ENCODE peak calls at places on chromosomes 16 and 17, in six cellular contexts. O, I, P, V, N and Q are unnamed samples.

GRCh38 chr16:21650517-21650916 is 1.9 kb downstream of the IGSF6 start:
- ATAC-seq in O (no peak), I (no peak), P (no peak), V (no peak), N (no peak), Q (no peak)

GRCh38 chr17:39841202-39841601 is 22.9 kb downstream of the IKZF3 start:
- ATAC-seq in O (no peak), I (no peak), P (no peak), V (no peak), N (no peak), Q (no peak)

GRCh38 chr17:80262775-80263244 is 2.2 kb downstream of the RNF213 start:
- ATAC-seq in O (peak; percentile 4), I (peak; percentile 4), P (no peak), V (no peak), N (no peak), Q (no peak)

GRCh38 chr17:29357821-29358232 is 32.3 kb upstream of the TAOK1 start:
- ATAC-seq in O (no peak), I (peak; percentile 79), P (peak; percentile 84), V (no peak), N (no peak), Q (no peak)

GRCh38 chr16:66070140-66070887 is 296.2 kb upstream of the CDH5 start:
- ATAC-seq in O (no peak), I (no peak), P (no peak), V (no peak), N (no peak), Q (peak; percentile 79)

GRCh38 chr17:75417054-75417453 is 11.6 kb upstream of the GRB2 start:
- ATAC-seq in O (no peak), I (no peak), P (no peak), V (no peak), N (no peak), Q (no peak)

GRCh38 chr16:14576532-14576931 is 53.5 kb downstream of the PARN start:
- ATAC-seq in O (no peak), I (no peak), P (no peak), V (no peak), N (no peak), Q (no peak)

GRCh38 chr17:50114849-50115357 is 15.1 kb downstream of the SAMD14 start:
- ATAC-seq in O (peak; percentile 49), I (peak; percentile 64), P (peak; percentile 74), V (peak; percentile 51), N (peak; percentile 18), Q (no peak)

GRCh38 chr16:4902038-4902437 is 34.9 kb downstream of the PPL start:
- ATAC-seq in O (no peak), I (no peak), P (no peak), V (no peak), N (no peak), Q (no peak)

GRCh38 chr16:81752876-81753227 is 26.2 kb upstream of the PLCG2 start:
- ATAC-seq in O (no peak), I (peak; percentile 7), P (peak; percentile 21), V (peak; percentile 9), N (no peak), Q (no peak)

GRCh38 chr16:14672403-14672971 is 21.6 kb downstream of the PLA2G10 start:
- ATAC-seq in O (no peak), I (peak; percentile 62), P (peak; percentile 92), V (no peak), N (no peak), Q (no peak)

GRCh38 chr16:15811778-15812750 is 44.8 kb downstream of the MYH11 start:
- ATAC-seq in O (peak; percentile 72), I (no peak), P (no peak), V (no peak), N (no peak), Q (peak; percentile 66)

GRCh38 chr16:86120982-86121242 is 221.9 kb downstream of the IRF8 start:
- ATAC-seq in O (no peak), I (no peak), P (no peak), V (no peak), N (no peak), Q (no peak)

GRCh38 chr17:14107889-14108288 is 38.6 kb downstream of the COX10 start:
- ATAC-seq in O (no peak), I (no peak), P (no peak), V (no peak), N (no peak), Q (no peak)

GRCh38 chr17:76938009-76938408 is 69.8 kb downstream of the MGAT5B start:
- ATAC-seq in O (no peak), I (no peak), P (no peak), V (no peak), N (no peak), Q (no peak)

GRCh38 chr17:76943202-76943601 is 75.0 kb downstream of the MGAT5B start:
- ATAC-seq in O (no peak), I (no peak), P (no peak), V (no peak), N (peak; percentile 15), Q (no peak)

GRCh38 chr17:76940293-76940692 is 72.1 kb downstream of the MGAT5B start:
- ATAC-seq in O (no peak), I (no peak), P (no peak), V (no peak), N (peak; percentile 87), Q (no peak)

GRCh38 chr17:76943781-76944213 is 75.6 kb downstream of the MGAT5B start:
- ATAC-seq in O (no peak), I (peak; percentile 47), P (no peak), V (no peak), N (no peak), Q (no peak)

DNA sequence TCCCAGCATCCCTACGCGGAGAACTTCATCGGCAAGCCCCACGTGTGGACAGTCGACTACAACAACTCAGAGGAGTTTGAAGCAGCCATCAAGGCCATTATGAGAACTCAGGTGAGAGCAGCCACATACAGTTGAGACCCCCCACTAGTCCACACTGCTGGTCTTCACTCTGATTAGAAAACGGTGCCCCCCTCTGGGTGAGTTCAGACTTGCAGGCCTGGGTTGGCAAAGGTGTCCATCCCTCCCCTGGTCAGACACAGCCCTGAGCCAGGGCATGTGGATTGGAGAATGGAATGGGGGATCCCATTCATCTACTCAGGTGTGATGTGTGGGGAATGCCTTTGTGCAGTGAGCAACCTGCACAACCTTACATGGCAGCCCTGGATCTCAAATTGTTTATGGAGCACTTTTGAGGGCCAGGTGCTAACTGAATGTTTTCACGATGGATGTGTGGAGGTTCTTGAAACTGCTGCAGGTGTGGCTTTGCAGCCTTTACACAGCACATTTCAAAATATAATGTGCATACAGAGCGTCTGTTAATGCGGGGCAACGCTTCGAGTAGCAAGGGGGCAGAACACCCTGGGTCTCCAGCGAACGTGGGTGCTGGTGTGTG is 72.6 kb downstream of the MGAT5B start:
- ATAC-seq in O (peak; percentile 43), I (peak; percentile 41), P (no peak), V (peak; percentile 70), N (peak; percentile 76), Q (no peak)
- TF ChIP-seq CTCF in O (no peak), I (peak; percentile 21), P (no peak), V (peak; percentile 49), N (peak; percentile 76), Q (no peak)

GRCh38 chr16:23896832-23897821 is 61.3 kb downstream of the PRKCB start:
- ATAC-seq in O (no peak), I (no peak), P (peak; percentile 18), V (no peak), N (no peak), Q (no peak)

GRCh38 chr16:23899869-23900268 is 64.1 kb downstream of the PRKCB start:
- ATAC-seq in O (no peak), I (no peak), P (no peak), V (no peak), N (no peak), Q (no peak)

GRCh38 chr16:23900480-23901177 is 64.8 kb downstream of the PRKCB start:
- ATAC-seq in O (no peak), I (peak; percentile 47), P (no peak), V (no peak), N (no peak), Q (no peak)

GRCh38 chr16:23901178-23902131 is 65.7 kb downstream of the PRKCB start:
- ATAC-seq in O (no peak), I (peak; percentile 79), P (no peak), V (no peak), N (peak; percentile 57), Q (no peak)

GRCh38 chr16:23898682-23899430 is 63.1 kb downstream of the PRKCB start:
- ATAC-seq in O (no peak), I (no peak), P (no peak), V (no peak), N (no peak), Q (no peak)
- TF ChIP-seq POLR2AphosphoS5 in O (no peak), I (peak; percentile 17), P (no peak), V (no peak), N (no peak), Q (no peak)

DNA sequence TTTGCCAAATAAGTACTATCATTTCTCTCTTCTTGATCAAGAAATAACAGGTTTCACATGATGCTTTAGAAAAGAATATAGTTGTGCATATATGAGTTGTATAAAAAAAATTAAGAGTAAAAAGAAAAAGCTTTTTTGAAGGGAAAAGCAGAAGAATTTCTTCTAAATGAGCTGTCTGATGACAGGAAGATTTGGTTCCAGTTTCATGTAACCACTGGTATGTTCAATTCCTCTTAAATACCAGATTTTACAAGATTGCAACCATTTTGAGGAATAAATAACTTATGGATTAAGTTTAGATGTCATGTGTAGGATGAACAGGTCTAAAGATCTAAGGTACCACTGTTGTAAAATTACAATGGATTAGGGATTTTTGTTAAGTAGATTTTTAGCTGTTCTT is 45.0 kb downstream of the VMP1 start:
- ATAC-seq in O (no peak), I (no peak), P (peak; percentile 8), V (no peak), N (no peak), Q (no peak)
- H3K27ac ChIP-seq in O (peak overlapping the region; percentile 100), I (no peak overlapping the region), P (peak overlapping the region; percentile 48), V (peak overlapping the region; percentile 15), N (no peak overlapping the region), Q (no peak overlapping the region)

GRCh38 chr16:56347670-56348069 is 77.7 kb downstream of the AMFR start:
- ATAC-seq in O (no peak), I (no peak), P (no peak), V (no peak), N (no peak), Q (no peak)

GRCh38 chr16:56349711-56350161 is 75.6 kb downstream of the AMFR start:
- ATAC-seq in O (no peak), I (no peak), P (no peak), V (no peak), N (no peak), Q (no peak)

GRCh38 chr16:56348168-56349085 is 76.9 kb downstream of the AMFR start:
- ATAC-seq in O (no peak), I (no peak), P (no peak), V (peak; percentile 6), N (no peak), Q (no peak)

GRCh38 chr16:56350491-56351405 is 74.6 kb downstream of the AMFR start:
- ATAC-seq in O (no peak), I (peak; percentile 6), P (no peak), V (no peak), N (no peak), Q (no peak)

DNA sequence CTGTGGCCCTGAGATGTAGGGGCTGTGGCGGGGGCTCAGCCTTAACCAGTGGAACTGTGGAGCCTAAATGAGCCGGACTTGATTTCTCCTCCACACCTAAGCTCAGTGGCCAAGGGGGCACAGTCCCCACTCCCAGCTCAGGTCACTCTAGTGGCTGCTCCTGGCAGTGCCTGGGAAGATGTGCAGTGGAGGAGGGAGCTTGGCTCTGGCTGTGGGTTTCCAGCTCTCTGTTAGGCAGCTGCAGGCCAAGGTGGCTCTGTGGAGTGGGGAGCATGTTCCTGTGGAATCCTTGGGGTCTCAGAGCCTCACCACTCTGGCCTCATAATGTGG is 76.3 kb downstream of the AMFR start:
- ATAC-seq in O (no peak), I (no peak), P (peak; percentile 18), V (peak; percentile 38), N (peak; percentile 23), Q (no peak)
- TF ChIP-seq CTCF in O (no peak), I (no peak), P (no peak), V (peak; percentile 4), N (no peak), Q (no peak)